ENCODE peak calls at places on chromosomes 6 and 20, in four cellular contexts. I is cerebellum, M is GM10248, B is Kasumi-1. N is an unnamed sample.

GRCh38 chr6:32129297-32130088 is 595 bp downstream of the FKBPL start:
- DNase-seq in B (no peak), M (no peak), I (no peak), N (no peak)

GRCh38 chr20:8073024-8073832 is 53.7 kb upstream of the TMX4 start:
- DNase-seq in I (no peak), B (peak; percentile 10), M (no peak), N (no peak)

GRCh38 chr6:85275338-85275985 is 174.4 kb upstream of the NT5E start:
- DNase-seq in M (no peak), B (no peak), I (no peak), N (no peak)

GRCh38 chr20:59063358-59064213 is 21.0 kb upstream of the PRELID3B start:
- DNase-seq in B (no peak), I (peak; percentile 13), M (no peak), N (no peak)

GRCh38 chr6:89438248-89438647 is 5.3 kb downstream of the ANKRD6 start:
- DNase-seq in I (no peak), B (no peak), M (no peak), N (no peak)

GRCh38 chr6:125022391-125022989 is 60.3 kb downstream of the RNF217 start:
- DNase-seq in M (no peak), I (no peak), B (no peak), N (no peak)

GRCh38 chr6:93550551-93551276 is 131.4 kb upstream of the EPHA7 start:
- DNase-seq in B (no peak), I (no peak), M (no peak), N (no peak)

GRCh38 chr6:164014716-164015484 is 600.4 kb downstream of the QKI start:
- DNase-seq in M (no peak), B (no peak), I (no peak), N (no peak)

GRCh38 chr6:25277401-25277800 is 1.8 kb upstream of the CARMIL1 start:
- DNase-seq in B (no peak), M (no peak), I (no peak), N (no peak)

GRCh38 chr20:52226370-52226769 is 34.8 kb upstream of the ZFP64 start:
- DNase-seq in M (no peak), B (no peak), I (no peak), N (no peak)

GRCh38 chr20:34049897-34050695 is 56.4 kb downstream of the RALY start:
- DNase-seq in M (no peak), B (no peak), I (peak; percentile 65), N (no peak)

GRCh38 chr20:46040902-46041535 is 12.0 kb downstream of the SLC12A5 start:
- DNase-seq in B (peak; percentile 8), M (peak; percentile 57), I (no peak), N (peak; percentile 47)

GRCh38 chr20:53448875-53449274 is 144.8 kb downstream of the ZNF217 start:
- DNase-seq in B (no peak), I (no peak), M (no peak), N (no peak)

GRCh38 chr20:49747707-49748524 is 34.2 kb upstream of the B4GALT5 start:
- DNase-seq in B (no peak), M (no peak), I (peak; percentile 60), N (no peak)

GRCh38 chr6:6696867-6697531 is 108.5 kb downstream of the LY86 start:
- DNase-seq in I (no peak), B (peak; percentile 90), M (peak; percentile 62), N (no peak)

GRCh38 chr6:144344651-144345050 is 59.5 kb downstream of the UTRN start:
- DNase-seq in M (peak; percentile 45), I (no peak), B (no peak), N (no peak)

GRCh38 chr20:17936791-17937687 is 31.6 kb downstream of the SNX5 start:
- DNase-seq in B (no peak), M (no peak), I (no peak), N (no peak)

GRCh38 chr20:54452277-54452676 is 23.1 kb upstream of the DOK5 start:
- DNase-seq in B (no peak), M (no peak), I (no peak), N (no peak)

GRCh38 chr6:116572162-116572561 is 858 bp downstream of the RWDD1 start:
- DNase-seq in M (peak; percentile 31), B (peak; percentile 24), I (no peak), N (peak; percentile 38)

GRCh38 chr20:58361549-58361948 is 27.5 kb upstream of the VAPB start:
- DNase-seq in B (no peak), M (no peak), I (no peak), N (no peak)

GRCh38 chr6:64049736-64050135 is 414.1 kb downstream of the PHF3 start:
- DNase-seq in M (no peak), I (no peak), B (no peak), N (no peak)

GRCh38 chr6:142925575-142926110 is 19.3 kb downstream of the HIVEP2 start:
- DNase-seq in M (no peak), B (no peak), I (no peak), N (no peak)

GRCh38 chr6:54060286-54060685 is 51.0 kb upstream of the MLIP start:
- DNase-seq in I (no peak), B (no peak), M (no peak), N (no peak)

GRCh38 chr6:116444991-116445566 is 16.1 kb upstream of the CALHM6 start:
- DNase-seq in M (no peak), I (no peak), B (no peak), N (no peak)

GRCh38 chr6:144418969-144419545 is 133.9 kb downstream of the UTRN start:
- DNase-seq in B (no peak), I (no peak), M (no peak), N (no peak)

GRCh38 chr6:90249458-90249857 is 47.2 kb downstream of the BACH2 start:
- DNase-seq in B (no peak), M (no peak), I (no peak), N (no peak)

GRCh38 chr6:30743099-30744053 is 889 bp upstream of the FLOT1 start:
- DNase-seq in B (no peak), I (no peak), M (no peak), N (peak; percentile 46)

GRCh38 chr6:81894286-81894685 is 141.8 kb upstream of the TENT5A start:
- DNase-seq in I (no peak), M (no peak), B (no peak), N (no peak)

GRCh38 chr20:12152996-12153395 is 235.3 kb downstream of the BTBD3 start:
- DNase-seq in M (no peak), B (no peak), I (no peak), N (no peak)

GRCh38 chr6:11392778-11393507 is 144.6 kb upstream of the TMEM170B start:
- DNase-seq in B (peak; percentile 59), I (no peak), M (no peak), N (no peak)

GRCh38 chr6:146200136-146200708 is 171.4 kb downstream of the GRM1 start:
- DNase-seq in B (no peak), M (no peak), I (peak; percentile 40), N (no peak)

GRCh38 chr6:108621117-108621516 is 60.4 kb downstream of the FOXO3 start:
- DNase-seq in M (no peak), I (peak; percentile 28), B (no peak), N (no peak)

GRCh38 chr20:11549172-11550117 is 368.2 kb upstream of the BTBD3 start:
- DNase-seq in M (no peak), I (no peak), B (no peak), N (no peak)

N was measured in germinal center.